ENCODE peak calls at places on chromosomes 4 and X, in eight cellular contexts. D is CD8-positive, alpha-beta T cell; C is esophagus squamous epithelium; Z is A549; B is MM.1S; F is lung; T is thoracic aorta; O is sigmoid colon. P is an unnamed sample.
A peak's percentile ranks its signal among the peaks of the same experiment; 100 is the strongest.

GRCh38 chr4:94649381-94650128 is 108.2 kb upstream of the BMPR1B start:
- DNase-seq in D (no peak), C (no peak), Z (no peak), B (no peak), F (no peak), T (no peak), O (no peak), P (no peak)

GRCh38 chrX:17860811-17861495 is at the start of gene RAI2:
- DNase-seq in D (peak; percentile 49), C (no peak), Z (no peak), B (no peak), F (peak; percentile 52), T (no peak), O (peak; percentile 72), P (no peak)

GRCh38 chrX:47145408-47146120 is 543 bp downstream of the RBM10 start:
- DNase-seq in D (no peak), C (no peak), Z (peak; percentile 25), B (no peak), F (no peak), T (no peak), O (peak; percentile 64), P (no peak)

GRCh38 chrX:111005151-111005550 is 90.8 kb upstream of the PAK3 start:
- DNase-seq in D (no peak), C (no peak), Z (no peak), B (no peak), F (no peak), T (no peak), O (no peak), P (no peak)

GRCh38 chrX:115260330-115260729 is 26.4 kb upstream of the LRCH2 start:
- DNase-seq in D (no peak), C (no peak), Z (no peak), B (no peak), F (no peak), T (no peak), O (no peak), P (no peak)

GRCh38 chr4:128241019-128241418 is 46.6 kb downstream of the PGRMC2 start:
- DNase-seq in D (no peak), C (no peak), Z (no peak), B (no peak), F (no peak), T (no peak), O (no peak), P (no peak)

GRCh38 chrX:53435997-53436396 is 1.8 kb upstream of the HSD17B10 start:
- DNase-seq in D (peak; percentile 66), C (no peak), Z (peak; percentile 70), B (peak; percentile 78), F (peak; percentile 65), T (no peak), O (peak; percentile 74), P (no peak)

GRCh38 chr4:13329340-13329850 is 154.7 kb downstream of the RAB28 start:
- DNase-seq in D (no peak), C (no peak), Z (no peak), B (no peak), F (no peak), T (no peak), O (no peak), P (no peak)

GRCh38 chr4:8876982-8877779 is 5.5 kb upstream of the HMX1 start:
- DNase-seq in D (no peak), C (no peak), Z (no peak), B (no peak), F (no peak), T (no peak), O (no peak), P (no peak)

GRCh38 chr4:37604464-37604863 is 81.7 kb downstream of the RELL1 start:
- DNase-seq in D (no peak), C (no peak), Z (no peak), B (no peak), F (no peak), T (no peak), O (no peak), P (no peak)

GRCh38 chr4:156230151-156230550 is 276.5 kb upstream of the CTSO start:
- DNase-seq in D (no peak), C (no peak), Z (no peak), B (no peak), F (no peak), T (no peak), O (no peak), P (no peak)

GRCh38 chr4:141132689-141133145 is 552 bp downstream of the RNF150 start:
- DNase-seq in D (no peak), C (no peak), Z (peak; percentile 8), B (no peak), F (no peak), T (no peak), O (peak; percentile 81), P (no peak)

GRCh38 chr4:102694791-102695190 is 66.0 kb downstream of the MANBA start:
- DNase-seq in D (no peak), C (no peak), Z (no peak), B (no peak), F (no peak), T (no peak), O (no peak), P (no peak)

GRCh38 chrX:128458888-128459287 is 406.7 kb upstream of the ACTRT1 start:
- DNase-seq in D (no peak), C (no peak), Z (no peak), B (no peak), F (no peak), T (no peak), O (no peak), P (no peak)

GRCh38 chr4:13367244-13367643 is 116.9 kb downstream of the RAB28 start:
- DNase-seq in D (no peak), C (no peak), Z (no peak), B (no peak), F (no peak), T (no peak), O (no peak), P (no peak)

GRCh38 chrX:115948018-115948923 is 222.3 kb upstream of the AGTR2 start:
- DNase-seq in D (no peak), C (no peak), Z (no peak), B (peak; percentile 42), F (no peak), T (no peak), O (no peak), P (no peak)

GRCh38 chr4:81635747-81636146 is 164.0 kb upstream of the RASGEF1B start:
- DNase-seq in D (no peak), C (peak; percentile 2), Z (no peak), B (peak; percentile 82), F (peak; percentile 42), T (no peak), O (peak; percentile 69), P (no peak)

GRCh38 chr4:155679343-155679742 is 12.7 kb downstream of the GUCY1A1 start:
- DNase-seq in D (no peak), C (no peak), Z (no peak), B (no peak), F (peak; percentile 80), T (no peak), O (peak; percentile 78), P (no peak)

GRCh38 chrX:4182010-4182806 is 468.8 kb upstream of the PRKX start:
- DNase-seq in D (no peak), C (no peak), Z (no peak), B (no peak), F (no peak), T (no peak), O (no peak), P (no peak)

GRCh38 chrX:47264507-47265173 is 31.8 kb downstream of the USP11 start:
- DNase-seq in D (no peak), C (no peak), Z (peak; percentile 25), B (no peak), F (no peak), T (no peak), O (no peak), P (no peak)

GRCh38 chrX:153644356-153645125 is 2.5 kb upstream of the DUSP9 start:
- DNase-seq in D (no peak), C (no peak), Z (no peak), B (no peak), F (no peak), T (no peak), O (peak; percentile 59), P (peak; percentile 32)

GRCh38 chrX:76957485-76957884 is 489.7 kb upstream of the FGF16 start:
- DNase-seq in D (no peak), C (no peak), Z (no peak), B (no peak), F (no peak), T (no peak), O (no peak), P (no peak)

GRCh38 chrX:11745881-11746280 is 12.2 kb upstream of the MSL3 start:
- DNase-seq in D (no peak), C (no peak), Z (no peak), B (no peak), F (no peak), T (no peak), O (no peak), P (no peak)

GRCh38 chrX:154444001-154444754 is at the start of gene FAM50A:
- DNase-seq in D (peak; percentile 69), C (no peak), Z (peak; percentile 79), B (peak; percentile 56), F (peak; percentile 68), T (no peak), O (peak; percentile 91), P (no peak)

GRCh38 chrX:21944136-21944615 is 3.7 kb downstream of the SMS start:
- DNase-seq in D (no peak), C (no peak), Z (no peak), B (no peak), F (no peak), T (no peak), O (no peak), P (no peak)
- H3K4me1 ChIP-seq in D (peaks cover 15% of the 10 kb centered on the region), C (no peaks in the 10 kb centered on the region), Z (peaks cover 49% of the 10 kb centered on the region), B (no peaks in the 10 kb centered on the region), F (peaks cover 2% of the 10 kb centered on the region), T (peaks cover 5% of the 10 kb centered on the region), O (peaks cover 38% of the 10 kb centered on the region), P (peaks cover 45% of the 10 kb centered on the region)

DNA sequence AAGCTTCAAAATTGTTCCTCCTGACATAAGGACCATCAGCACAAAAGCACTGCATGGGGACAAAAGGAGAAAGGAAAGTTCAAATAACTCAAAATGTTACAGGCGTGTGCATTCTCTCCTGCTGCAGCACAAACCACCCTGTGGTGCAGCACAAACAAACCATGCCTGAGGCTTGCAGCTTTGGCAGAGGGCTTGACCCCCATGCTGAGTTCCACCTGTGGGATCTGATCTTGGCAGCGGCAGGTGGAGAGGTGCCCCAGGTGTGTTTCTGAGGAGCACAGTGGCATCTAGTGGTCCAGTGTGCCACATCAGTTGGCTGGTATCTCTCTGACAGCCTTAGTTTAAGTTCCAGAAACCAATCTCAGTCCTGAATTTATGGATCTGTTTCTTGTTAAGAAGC is 164.6 kb downstream of the SOWAHB start:
- DNase-seq in D (no peak), C (no peak), Z (no peak), B (peak; percentile 64), F (no peak), T (no peak), O (no peak), P (no peak)
- TF ChIP-seq CTCF in D (no peak), C (no peak), Z (peak; percentile 44), B (peak; percentile 62), F (no peak), T (no peak), O (no peak), P (peak; percentile 63)

GRCh38 chr4:74603186-74603585 is 158.2 kb downstream of the AREG start:
- DNase-seq in D (no peak), C (no peak), Z (no peak), B (no peak), F (no peak), T (no peak), O (no peak), P (no peak)

GRCh38 chr4:74598611-74599325 is 153.8 kb downstream of the AREG start:
- DNase-seq in D (no peak), C (no peak), Z (no peak), B (no peak), F (no peak), T (no peak), O (no peak), P (no peak)
- H3K4me1 ChIP-seq in D (no peaks in the 10 kb centered on the region), C (no peaks in the 10 kb centered on the region), Z (peaks cover 14% of the 10 kb centered on the region), B (no peaks in the 10 kb centered on the region), F (no peaks in the 10 kb centered on the region), T (no peaks in the 10 kb centered on the region), O (no peaks in the 10 kb centered on the region), P (no peaks in the 10 kb centered on the region)

GRCh38 chrX:79413009-79413408 is 45.9 kb upstream of the ITM2A start:
- DNase-seq in D (no peak), C (no peak), Z (no peak), B (peak; percentile 61), F (no peak), T (no peak), O (no peak), P (no peak)
- TF ChIP-seq CTCF in D (peak; percentile 55), C (no peak), Z (peak; percentile 34), B (peak; percentile 55), F (no peak), T (no peak), O (no peak), P (peak; percentile 34)